ENCODE peak calls at places on chromosomes 6 and 20, in eight cellular contexts. L is SW480; E is NCI-H2029; N is stimulated activated CD8-positive, alpha-beta memory T cell treated with anti-CD3 and anti-CD28 coated beads, Interleukin-15, amount 100 ng/mL, for 24 hours; S is stimulated activated naive CD8-positive, alpha-beta T cell treated with anti-CD3 and anti-CD28 coated beads, Interleukin-15, amount 100 ng/mL, for 72 hours; W is left lung; M is NAMALWA; O is GM03348. V is an unnamed sample.

GRCh38 chr6:96104910-96105309 is 89.1 kb downstream of the FUT9 start:
- DNase-seq in L (no peak), E (no peak), N (no peak), S (no peak), W (no peak), M (no peak), O (no peak), V (no peak)

GRCh38 chr6:107704377-107705013 is 119.6 kb downstream of the SCML4 start:
- DNase-seq in L (peak), E (no peak), N (no peak), S (no peak), W (no peak), M (peak), O (peak), V (no peak)

GRCh38 chr20:36372671-36373070 is 66.5 kb downstream of the DLGAP4 start:
- DNase-seq in L (no peak), E (no peak), N (no peak), S (no peak), W (no peak), M (no peak), O (no peak), V (no peak)

GRCh38 chr6:127447780-127448179 is 11.4 kb downstream of the KIAA0408 start:
- DNase-seq in L (no peak), E (no peak), N (no peak), S (no peak), W (no peak), M (no peak), O (no peak), V (no peak)

GRCh38 chr6:132715204-132715603 is 1.3 kb upstream of the VNN1 start:
- DNase-seq in L (peak), E (no peak), N (no peak), S (no peak), W (no peak), M (no peak), O (peak), V (no peak)

GRCh38 chr20:35004749-35005462 is 49.2 kb downstream of the MYH7B start:
- DNase-seq in L (no peak), E (no peak), N (no peak), S (no peak), W (peak), M (no peak), O (no peak), V (no peak)

GRCh38 chr20:45463709-45464108 is 5.8 kb upstream of the WFDC2 start:
- DNase-seq in L (no peak), E (no peak), N (no peak), S (no peak), W (no peak), M (no peak), O (no peak), V (no peak)

GRCh38 chr20:63552481-63553249 is 1.3 kb upstream of the FNDC11 start:
- DNase-seq in L (peak), E (no peak), N (no peak), S (no peak), W (no peak), M (peak), O (no peak), V (no peak)

GRCh38 chr20:24303393-24303792 is 166.0 kb upstream of the SYNDIG1 start:
- DNase-seq in L (peak), E (no peak), N (no peak), S (no peak), W (no peak), M (peak), O (peak), V (no peak)

GRCh38 chr6:134436281-134436815 is 118.4 kb upstream of the SGK1 start:
- DNase-seq in L (peak), E (no peak), N (no peak), S (peak), W (peak), M (peak), O (peak), V (peak)

GRCh38 chr6:25278557-25278913 is 639 bp upstream of the CARMIL1 start:
- DNase-seq in L (peak), E (no peak), N (no peak), S (no peak), W (no peak), M (no peak), O (no peak), V (no peak)

GRCh38 chr6:1901556-1901955 is 291.8 kb downstream of the FOXC1 start:
- DNase-seq in L (peak), E (no peak), N (no peak), S (no peak), W (no peak), M (no peak), O (no peak), V (no peak)

GRCh38 chr6:152271681-152272464 is 365.3 kb downstream of the SYNE1 start:
- DNase-seq in L (no peak), E (no peak), N (no peak), S (no peak), W (no peak), M (no peak), O (peak), V (no peak)

GRCh38 chr6:21598662-21599061 is 5.1 kb downstream of the SOX4 start:
- DNase-seq in L (no peak), E (no peak), N (no peak), S (no peak), W (no peak), M (peak), O (no peak), V (no peak)

GRCh38 chr6:20233007-20233730 is 20.9 kb upstream of the MBOAT1 start:
- DNase-seq in L (no peak), E (no peak), N (no peak), S (no peak), W (no peak), M (no peak), O (no peak), V (no peak)

GRCh38 chr6:30804333-30804732 is 60.0 kb upstream of the IER3 start:
- DNase-seq in L (no peak), E (no peak), N (no peak), S (no peak), W (no peak), M (no peak), O (no peak), V (no peak)

GRCh38 chr6:161094904-161095440 is 103.4 kb downstream of the MAP3K4 start:
- DNase-seq in L (no peak), E (no peak), N (no peak), S (no peak), W (no peak), M (no peak), O (no peak), V (no peak)

GRCh38 chr20:39269493-39270217 is 307.5 kb downstream of the DHX35 start:
- DNase-seq in L (no peak), E (no peak), N (no peak), S (no peak), W (no peak), M (no peak), O (no peak), V (no peak)

GRCh38 chr6:50145125-50145524 is 95.4 kb upstream of the DEFB112 start:
- DNase-seq in L (peak), E (no peak), N (no peak), S (no peak), W (no peak), M (peak), O (peak), V (no peak)

GRCh38 chr6:37006793-37007339 is 1.4 kb downstream of the FGD2 start:
- DNase-seq in L (no peak), E (no peak), N (no peak), S (no peak), W (no peak), M (peak), O (peak), V (no peak)

GRCh38 chr6:16494781-16495180 is 256.4 kb downstream of the GMPR start:
- DNase-seq in L (peak), E (no peak), N (no peak), S (no peak), W (no peak), M (peak), O (no peak), V (no peak)

GRCh38 chr6:54992789-54993188 is 146.2 kb downstream of the FAM83B start:
- DNase-seq in L (no peak), E (no peak), N (no peak), S (no peak), W (no peak), M (peak), O (no peak), V (no peak)

GRCh38 chr20:37821691-37822655 is 81.0 kb upstream of the VSTM2L start:
- DNase-seq in L (peak), E (no peak), N (no peak), S (no peak), W (no peak), M (no peak), O (peak), V (no peak)

GRCh38 chr6:110170081-110170480 is 9.4 kb downstream of the WASF1 start:
- DNase-seq in L (no peak), E (no peak), N (no peak), S (no peak), W (no peak), M (no peak), O (no peak), V (no peak)

GRCh38 chr6:137241481-137242011 is 22.4 kb upstream of the IFNGR1 start:
- DNase-seq in L (peak), E (no peak), N (no peak), S (no peak), W (no peak), M (no peak), O (no peak), V (no peak)

GRCh38 chr6:117352466-117353081 is 73.2 kb downstream of the ROS1 start:
- DNase-seq in L (peak), E (no peak), N (no peak), S (no peak), W (no peak), M (peak), O (peak), V (no peak)

GRCh38 chr6:108903796-108904195 is 55.6 kb downstream of the ARMC2 start:
- DNase-seq in L (no peak), E (no peak), N (no peak), S (no peak), W (no peak), M (no peak), O (no peak), V (no peak)

GRCh38 chr20:9262653-9263194 is 193.8 kb downstream of the PLCB4 start:
- DNase-seq in L (no peak), E (no peak), N (no peak), S (no peak), W (no peak), M (no peak), O (no peak), V (no peak)

GRCh38 chr6:23688650-23689049 is 437.4 kb upstream of the NRSN1 start:
- DNase-seq in L (no peak), E (no peak), N (no peak), S (no peak), W (no peak), M (no peak), O (peak), V (no peak)

GRCh38 chr6:106490974-106491373 is 130.5 kb downstream of the CRYBG1 start:
- DNase-seq in L (no peak), E (no peak), N (no peak), S (no peak), W (no peak), M (no peak), O (no peak), V (no peak)

GRCh38 chr6:92715991-92716390 is 703.4 kb downstream of the EPHA7 start:
- DNase-seq in L (no peak), E (no peak), N (no peak), S (no peak), W (no peak), M (no peak), O (no peak), V (no peak)

GRCh38 chr6:39865011-39865888 is 69.0 kb downstream of the MOCS1 start:
- DNase-seq in L (peak), E (peak), N (peak), S (peak), W (peak), M (peak), O (peak), V (no peak)

GRCh38 chr6:149963212-149963461 is 606 bp upstream of the ULBP1 start:
- DNase-seq in L (peak), E (no peak), N (no peak), S (peak), W (no peak), M (peak), O (peak), V (no peak)

GRCh38 chr20:34560141-34560523 is 1.6 kb downstream of the MAP1LC3A start:
- DNase-seq in L (no peak), E (no peak), N (no peak), S (no peak), W (no peak), M (no peak), O (no peak), V (no peak)